ENCODE peak calls at places on chromosome 11, in nine cellular contexts. Z is brain microvascular endothelial cell; V is astrocyte of the cerebellum; B is stimulated activated CD8-positive, alpha-beta memory T cell treated with anti-CD3 and anti-CD28 coated beads, Interleukin-15, amount 100 ng/mL, for 4 hours; K is breast epithelium; T is HTR-8/SVneo; A is endothelial cell of umbilical vein; J is adrenal gland; G is GM03348. P is an unnamed sample.

GRCh38 chr11:60914620-60915249 is 777 bp downstream of the TMEM109 start:
- DNase-seq in V (no peak), T (no peak), J (no peak), B (peak; percentile 18), G (peak; percentile 59), Z (no peak), A (peak; percentile 66), K (no peak), P (no peak)

GRCh38 chr11:28107331-28107725 is 628 bp downstream of the KIF18A start:
- DNase-seq in T (peak; percentile 9), J (no peak), K (no peak), G (no peak), Z (peak; percentile 23), B (no peak), V (no peak), A (peak; percentile 70), P (peak; percentile 21)

GRCh38 chr11:69131644-69132300 is 24.0 kb upstream of the SMIM38 start:
- DNase-seq in V (peak; percentile 66), K (peak; percentile 77), G (peak; percentile 91), J (peak; percentile 67), Z (peak; percentile 53), T (peak; percentile 86), B (no peak), A (peak; percentile 69), P (no peak)

GRCh38 chr11:71213696-71214552 is 38.5 kb downstream of the SHANK2 start:
- DNase-seq in A (no peak), T (no peak), J (no peak), G (no peak), K (no peak), Z (no peak), B (no peak), V (no peak), P (no peak)

GRCh38 chr11:103091024-103091423 is 936 bp downstream of the DCUN1D5 start:
- DNase-seq in V (no peak), T (no peak), A (peak; percentile 29), G (peak; percentile 31), B (no peak), K (no peak), Z (no peak), J (no peak), P (no peak)

GRCh38 chr11:8671242-8671641 is 11.2 kb downstream of the TRIM66 start:
- DNase-seq in A (peak; percentile 92), K (no peak), B (no peak), G (peak; percentile 89), J (peak; percentile 61), Z (peak; percentile 95), T (peak; percentile 52), V (peak; percentile 95), P (no peak)

GRCh38 chr11:130180491-130180890 is 20.9 kb downstream of the ST14 start:
- DNase-seq in A (no peak), T (no peak), G (peak; percentile 48), V (no peak), K (no peak), B (no peak), Z (no peak), J (no peak), P (no peak)

GRCh38 chr11:113984781-113985180 is 9.9 kb downstream of the HTR3A start:
- DNase-seq in K (no peak), V (no peak), G (no peak), T (no peak), J (no peak), Z (no peak), B (no peak), A (no peak), P (no peak)